ENCODE peak calls at places on chromosomes 7 and 10, in ten cellular contexts. A, I, B, K, V, E, X, H, R and O are unnamed samples.

GRCh38 chr10:110078317-110078716 is 70.5 kb downstream of the ADD3 start:
- DNase-seq in V (no peak), H (no peak), A (no peak), X (no peak), I (no peak), K (no peak), B (no peak), R (no peak), E (no peak), O (peak; percentile 43)

GRCh38 chr10:117408436-117409384 is 33.5 kb upstream of the PDZD8 start:
- DNase-seq in E (no peak), V (no peak), H (no peak), X (no peak), I (no peak), R (no peak), K (no peak), A (no peak), B (no peak), O (no peak)

GRCh38 chr7:1366801-1367405 is 92.4 kb downstream of the MICALL2 start:
- DNase-seq in H (no peak), R (no peak), B (no peak), I (no peak), A (no peak), K (no peak), E (no peak), V (no peak), X (no peak), O (no peak)

GRCh38 chr7:47236480-47237208 is 345.3 kb downstream of the TNS3 start:
- DNase-seq in V (no peak), R (no peak), A (no peak), K (no peak), X (no peak), I (no peak), E (no peak), B (no peak), H (no peak), O (no peak)

GRCh38 chr10:87771871-87772500 is 46.0 kb downstream of the ATAD1 start:
- DNase-seq in X (no peak), E (no peak), V (no peak), B (peak; percentile 6), A (peak; percentile 40), K (no peak), I (peak; percentile 59), R (peak; percentile 51), H (peak; percentile 0), O (peak; percentile 46)

GRCh38 chr10:70744617-70745138 is 40.5 kb downstream of the TBATA start:
- DNase-seq in V (no peak), X (no peak), E (peak; percentile 15), H (no peak), B (no peak), I (no peak), R (no peak), A (no peak), K (no peak), O (no peak)

GRCh38 chr10:123743441-123744225 is 77.5 kb downstream of the GPR26 start:
- DNase-seq in K (no peak), B (no peak), X (no peak), R (no peak), I (peak; percentile 13), A (no peak), E (no peak), H (no peak), V (no peak), O (peak; percentile 37)

GRCh38 chr7:152464312-152465117 is 28.7 kb upstream of the KMT2C start:
- DNase-seq in X (peak; percentile 49), H (peak; percentile 69), A (peak; percentile 95), B (peak; percentile 33), V (peak; percentile 29), I (peak; percentile 59), K (peak; percentile 84), E (peak; percentile 96), R (peak; percentile 77), O (peak; percentile 74)

GRCh38 chr7:123792547-123792946 is 43.7 kb upstream of the WASL start:
- DNase-seq in X (no peak), E (no peak), I (no peak), V (no peak), K (no peak), H (no peak), B (no peak), A (no peak), R (no peak), O (no peak)

GRCh38 chr10:116771101-116771705 is 28.8 kb upstream of the HSPA12A start:
- DNase-seq in I (peak; percentile 86), X (no peak), B (peak; percentile 21), E (no peak), R (peak; percentile 96), A (no peak), K (no peak), H (no peak), V (no peak), O (peak; percentile 82)

GRCh38 chr7:75537731-75538130 is 45.6 kb downstream of the SPDYE5 start:
- DNase-seq in X (no peak), K (no peak), E (no peak), R (no peak), H (no peak), I (no peak), B (no peak), A (no peak), V (no peak), O (no peak)

GRCh38 chr7:12635830-12636229 is 51.6 kb upstream of the ARL4A start:
- DNase-seq in I (no peak), X (no peak), R (no peak), K (no peak), B (no peak), A (no peak), H (no peak), V (no peak), E (no peak), O (no peak)

GRCh38 chr7:138506764-138507163 is 46.7 kb downstream of the TRIM24 start:
- DNase-seq in X (no peak), B (no peak), K (no peak), V (no peak), I (no peak), H (no peak), A (no peak), R (no peak), E (no peak), O (no peak)

GRCh38 chr10:79159785-79160184 is 91.0 kb downstream of the ZMIZ1 start:
- DNase-seq in R (peak; percentile 70), E (no peak), K (no peak), B (no peak), I (no peak), V (no peak), A (no peak), X (no peak), H (no peak), O (peak; percentile 83)

GRCh38 chr7:64869121-64869725 is 33.9 kb upstream of the ZNF273 start:
- DNase-seq in X (no peak), B (no peak), V (no peak), I (no peak), H (no peak), R (no peak), E (no peak), K (no peak), A (no peak), O (no peak)

GRCh38 chr7:19958309-19958896 is 185.0 kb upstream of the TMEM196 start:
- DNase-seq in E (no peak), I (peak; percentile 98), B (peak; percentile 99), K (no peak), A (no peak), X (no peak), R (peak; percentile 97), V (no peak), H (no peak), O (peak; percentile 84)

GRCh38 chr7:14899065-14899464 is 3.5 kb downstream of the DGKB start:
- DNase-seq in V (no peak), H (peak; percentile 61), X (no peak), I (no peak), B (no peak), K (no peak), E (no peak), R (peak; percentile 63), A (peak; percentile 20), O (peak; percentile 79)

GRCh38 chr10:70227548-70228320 is 5.5 kb downstream of the PPA1 start:
- DNase-seq in B (peak; percentile 68), R (peak; percentile 34), K (no peak), V (no peak), E (no peak), X (no peak), H (no peak), I (peak; percentile 46), A (no peak), O (no peak)

GRCh38 chr7:66739953-66740301 is 606 bp upstream of the RABGEF1 start:
- DNase-seq in A (no peak), R (no peak), B (peak; percentile 36), I (no peak), X (no peak), H (no peak), E (peak; percentile 80), K (no peak), V (peak; percentile 1), O (peak; percentile 12)

GRCh38 chr10:133100706-133101463 is 13.2 kb downstream of the ADGRA1 start:
- DNase-seq in E (no peak), I (no peak), H (peak; percentile 36), R (no peak), V (no peak), K (peak; percentile 82), A (peak; percentile 53), B (no peak), X (no peak), O (no peak)

GRCh38 chr10:69616358-69616757 is 13.7 kb upstream of the FAM241B start:
- DNase-seq in E (no peak), H (no peak), A (no peak), I (no peak), B (no peak), X (no peak), K (no peak), R (no peak), V (no peak), O (no peak)

GRCh38 chr10:69048103-69048502 is 39.8 kb upstream of the SRGN start:
- DNase-seq in A (no peak), R (peak; percentile 35), E (peak; percentile 86), H (no peak), B (no peak), X (no peak), V (no peak), K (no peak), I (no peak), O (no peak)

GRCh38 chr7:128137096-128137655 is 103.9 kb upstream of the LEP start:
- DNase-seq in I (peak; percentile 19), A (peak; percentile 70), V (no peak), B (no peak), H (no peak), X (no peak), E (no peak), K (no peak), R (peak; percentile 49), O (peak; percentile 14)

GRCh38 chr7:39510738-39511372 is 55.3 kb upstream of the YAE1 start:
- DNase-seq in I (peak; percentile 38), E (no peak), A (no peak), X (no peak), V (no peak), H (no peak), K (no peak), R (peak; percentile 9), B (no peak), O (peak; percentile 38)

GRCh38 chr10:9342865-9343450 is 1288.5 kb downstream of the GATA3 start:
- DNase-seq in K (no peak), H (peak; percentile 18), E (no peak), A (peak; percentile 5), I (peak; percentile 11), R (peak; percentile 57), B (peak; percentile 51), X (peak; percentile 23), V (no peak), O (peak; percentile 54)

GRCh38 chr10:119316729-119317097 is 109.3 kb downstream of the GRK5 start:
- DNase-seq in X (no peak), K (no peak), I (peak; percentile 73), R (peak; percentile 85), V (no peak), B (peak; percentile 37), A (no peak), H (no peak), E (no peak), O (peak; percentile 76)

GRCh38 chr10:38174341-38174740 is 80.2 kb downstream of the ZNF37A start:
- DNase-seq in K (no peak), B (no peak), R (no peak), I (no peak), H (no peak), A (no peak), E (no peak), X (no peak), V (no peak), O (no peak)

GRCh38 chr7:25671087-25671486 is 442.8 kb upstream of the NPVF start:
- DNase-seq in K (no peak), H (no peak), E (no peak), I (no peak), V (no peak), X (no peak), A (no peak), R (no peak), B (no peak), O (no peak)